ENCODE peak calls at places on chromosomes 3 and 15, in seven cellular contexts. F is CD8-positive, alpha-beta T cell; W is psoas muscle; R is kidney; U is body of pancreas; C is neuronal stem cell; H is heart left ventricle. J is an unnamed sample. For H3K4me1, the result is how much of the 10 kb centered on the place peaks cover.

GRCh38 chr15:96362001-96362758 is 31.7 kb downstream of the NR2F2 start:
- DNase-seq in F (no peak), W (no peak), R (no peak), U (no peak), C (peak), H (no peak), J (no peak)

GRCh38 chr15:87348746-87349145 is 907.8 kb downstream of the NTRK3 start:
- DNase-seq in F (no peak), W (no peak), R (no peak), U (no peak), C (no peak), H (no peak), J (no peak)

GRCh38 chr3:42497009-42497731 is 5.3 kb upstream of the VIPR1 start:
- DNase-seq in F (no peak), W (no peak), R (no peak), U (peak), C (peak), H (peak), J (no peak)

GRCh38 chr3:24048843-24049242 is 103.8 kb downstream of the NR1D2 start:
- DNase-seq in F (no peak), W (no peak), R (no peak), U (no peak), C (no peak), H (no peak), J (no peak)

GRCh38 chr15:76147906-76148553 is 88.2 kb downstream of the TMEM266 start:
- DNase-seq in F (peak), W (peak), R (peak), U (peak), C (peak), H (peak), J (peak)

GRCh38 chr15:78440375-78441373 is 2.7 kb downstream of the IREB2 start:
- DNase-seq in F (no peak), W (no peak), R (no peak), U (no peak), C (no peak), H (no peak), J (no peak)

GRCh38 chr15:60009124-60009523 is 5.0 kb downstream of the FOXB1 start:
- DNase-seq in F (no peak), W (no peak), R (no peak), U (no peak), C (no peak), H (no peak), J (no peak)

GRCh38 chr3:45035441-45036301 is 9.6 kb downstream of the CLEC3B start:
- DNase-seq in F (no peak), W (peak), R (peak), U (no peak), C (no peak), H (no peak), J (no peak)

GRCh38 chr15:79952329-79952728 is 18.7 kb downstream of the BCL2A1 start:
- DNase-seq in F (no peak), W (no peak), R (no peak), U (no peak), C (no peak), H (no peak), J (no peak)

GRCh38 chr3:60645801-60646200 is 605.5 kb downstream of the FHIT start:
- DNase-seq in F (no peak), W (no peak), R (no peak), U (no peak), C (no peak), H (no peak), J (no peak)

GRCh38 chr3:159994182-159994581 is 5.5 kb downstream of the IL12A start:
- DNase-seq in F (no peak), W (no peak), R (no peak), U (no peak), C (no peak), H (no peak), J (no peak)

GRCh38 chr15:100642217-100642949 is 40.0 kb downstream of the ASB7 start:
- DNase-seq in F (no peak), W (no peak), R (no peak), U (no peak), C (no peak), H (no peak), J (no peak)

GRCh38 chr15:88049509-88049908 is 207.0 kb downstream of the NTRK3 start:
- DNase-seq in F (no peak), W (no peak), R (no peak), U (no peak), C (no peak), H (no peak), J (no peak)

GRCh38 chr3:175187586-175187985 is 328.5 kb downstream of the NAALADL2 start:
- DNase-seq in F (no peak), W (no peak), R (no peak), U (no peak), C (no peak), H (no peak), J (no peak)

GRCh38 chr3:123741058-123741511 is 143.0 kb downstream of the MYLK start:
- DNase-seq in F (no peak), W (no peak), R (no peak), U (no peak), C (no peak), H (no peak), J (no peak)

GRCh38 chr15:25787855-25788521 is 75.1 kb downstream of the ATP10A start:
- DNase-seq in F (no peak), W (no peak), R (peak), U (no peak), C (no peak), H (no peak), J (no peak)

GRCh38 chr3:45524605-45525004 is 69.9 kb upstream of the LIMD1 start:
- DNase-seq in F (no peak), W (no peak), R (no peak), U (no peak), C (no peak), H (no peak), J (no peak)

GRCh38 chr15:28901987-28902745 is 16.4 kb downstream of the APBA2 start:
- DNase-seq in F (no peak), W (no peak), R (no peak), U (no peak), C (no peak), H (no peak), J (no peak)

GRCh38 chr3:96354742-96355141 is 459.7 kb upstream of the EPHA6 start:
- DNase-seq in F (no peak), W (no peak), R (no peak), U (no peak), C (no peak), H (no peak), J (no peak)

GRCh38 chr3:111173906-111174305 is 102.3 kb downstream of the NECTIN3 start:
- DNase-seq in F (no peak), W (no peak), R (no peak), U (no peak), C (no peak), H (no peak), J (no peak)

GRCh38 chr15:24954783-24955548 is at the start of the genes SNRPN and SNURF:
- DNase-seq in F (peak), W (peak), R (peak), U (peak), C (peak), H (peak), J (peak)

GRCh38 chr15:69958494-69959134 is 139.1 kb downstream of the TLE3 start:
- DNase-seq in F (no peak), W (no peak), R (no peak), U (no peak), C (no peak), H (no peak), J (no peak)

GRCh38 chr3:154135511-154136173 is 14.5 kb downstream of the ARHGEF26 start:
- DNase-seq in F (no peak), W (no peak), R (no peak), U (peak), C (no peak), H (no peak), J (no peak)

GRCh38 chr15:60399931-60400330 is 2.1 kb upstream of the ANXA2 start:
- DNase-seq in F (no peak), W (no peak), R (no peak), U (no peak), C (no peak), H (no peak), J (no peak)

GRCh38 chr15:89442671-89443307 is 53.6 kb downstream of the RHCG start:
- DNase-seq in F (no peak), W (peak), R (no peak), U (peak), C (peak), H (no peak), J (no peak)

GRCh38 chr3:38084019-38084968 is 45.3 kb downstream of the DLEC1 start:
- DNase-seq in F (no peak), W (no peak), R (no peak), U (peak), C (no peak), H (no peak), J (no peak)

DNA sequence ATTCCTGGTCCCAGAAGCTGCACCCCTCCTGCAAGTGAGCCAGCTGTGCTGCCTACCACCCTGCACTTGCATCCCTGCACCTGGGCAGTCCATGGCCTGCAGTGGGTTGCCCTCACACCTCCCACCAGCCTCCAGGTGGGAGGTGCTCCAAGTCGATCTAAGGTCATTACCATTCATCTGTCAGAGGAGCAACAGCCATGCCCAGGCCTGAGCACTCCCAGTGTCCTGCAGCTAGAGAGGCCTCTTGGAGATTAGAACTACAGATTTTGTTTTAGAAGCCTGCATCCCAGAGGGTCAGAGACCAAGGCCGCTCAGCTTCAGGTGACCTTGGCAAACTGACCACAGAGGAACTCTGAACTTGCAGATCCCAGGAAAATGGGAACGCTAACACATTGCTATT is 9.0 kb upstream of the ZXDC start:
- DNase-seq in F (no peak), W (peak), R (peak), U (no peak), C (no peak), H (no peak), J (no peak)
- H3K27ac ChIP-seq in F (no peak), W (peak), R (no peak), U (no peak), C (no peak), H (no peak), J (no peak)

DNA sequence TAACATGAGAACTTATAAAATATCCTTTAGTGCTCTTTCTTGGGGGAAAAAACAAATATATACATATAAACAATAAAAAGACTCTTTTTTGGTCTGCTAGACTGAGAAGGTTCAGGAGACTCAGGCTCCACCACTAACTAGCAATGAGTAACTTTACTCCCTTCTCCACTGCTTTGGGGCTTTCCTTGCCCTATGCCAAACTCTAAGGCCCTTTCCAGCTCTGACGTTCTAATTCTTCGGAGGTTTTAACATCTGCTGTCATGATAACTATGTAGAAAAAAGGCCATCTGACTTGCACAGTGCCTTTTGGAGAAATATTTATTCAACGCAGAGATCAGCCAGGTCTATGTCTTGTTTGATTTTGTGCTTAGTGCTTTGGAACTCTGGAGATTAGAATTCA is 156.2 kb downstream of the TMCO5A start:
- DNase-seq in F (no peak), W (no peak), R (no peak), U (no peak), C (no peak), H (no peak), J (no peak)
- H3K4me3 ChIP-seq in F (no peak), W (no peak), R (no peak), U (no peak), C (no peak), H (no peak), J (no peak)

GRCh38 chr15:41932511-41932910 is 38.7 kb upstream of the SPTBN5 start:
- DNase-seq in F (no peak), W (no peak), R (no peak), U (no peak), C (no peak), H (no peak), J (no peak)
- H3K4me1 ChIP-seq in F (under half), W (half or more), R (under half), U (half or more), C (under half), H (half or more), J (under half)

GRCh38 chr15:38564557-38565286 is at the start of gene RASGRP1:
- DNase-seq in F (peak), W (peak), R (peak), U (peak), C (peak), H (peak), J (peak)
- H3K27ac ChIP-seq in F (peak), W (no peak), R (peak), U (peak), C (no peak), H (no peak), J (no peak)

GRCh38 chr15:92395176-92395521 is 1.5 kb downstream of the ST8SIA2 start:
- DNase-seq in F (no peak), W (no peak), R (no peak), U (no peak), C (no peak), H (no peak), J (no peak)
- H3K4me3 ChIP-seq in F (no peak), W (peak), R (no peak), U (no peak), C (peak), H (peak), J (no peak)

GRCh38 chr15:71279757-71280141 is 164.5 kb downstream of the THSD4 start:
- DNase-seq in F (no peak), W (no peak), R (no peak), U (peak), C (no peak), H (no peak), J (no peak)
- H3K4me1 ChIP-seq in F (under half), W (under half), R (under half), U (under half), C (under half), H (under half), J (under half)

GRCh38 chr15:48603922-48604321 is 41.6 kb downstream of the FBN1 start:
- DNase-seq in F (no peak), W (no peak), R (no peak), U (no peak), C (no peak), H (no peak), J (no peak)
- H3K27ac ChIP-seq in F (no peak), W (no peak), R (no peak), U (no peak), C (no peak), H (peak), J (peak)

GRCh38 chr3:136196401-136197158 is 445 bp upstream of the MSL2 start:
- DNase-seq in F (peak), W (peak), R (peak), U (peak), C (peak), H (peak), J (peak)

GRCh38 chr3:136194409-136195257 is 1.5 kb downstream of the MSL2 start:
- DNase-seq in F (peak), W (no peak), R (no peak), U (peak), C (peak), H (peak), J (peak)

GRCh38 chr3:136195258-136196063 is 674 bp downstream of the MSL2 start:
- DNase-seq in F (peak), W (peak), R (peak), U (peak), C (peak), H (peak), J (peak)

GRCh38 chr3:136197159-136197715 is 1.1 kb upstream of the MSL2 start:
- DNase-seq in F (no peak), W (no peak), R (no peak), U (no peak), C (no peak), H (no peak), J (no peak)

DNA sequence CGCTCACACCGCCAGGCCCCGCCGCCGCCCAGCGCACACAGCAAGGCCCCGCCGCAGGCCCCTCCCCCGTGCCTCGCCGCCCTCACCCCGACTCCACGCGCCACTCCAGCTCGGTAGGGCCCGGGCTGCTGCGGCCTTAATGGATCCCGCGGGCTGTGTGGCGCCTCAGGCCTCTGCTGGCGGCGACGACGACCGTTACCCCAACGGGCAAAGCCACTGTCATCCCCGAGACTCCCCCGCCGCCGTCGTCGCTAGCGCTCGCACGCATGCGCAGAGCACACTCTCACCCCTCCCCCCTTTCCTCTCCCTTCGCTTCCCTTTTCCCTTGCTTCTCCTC is at the start of gene MSL2:
- DNase-seq in F (no peak), W (no peak), R (no peak), U (no peak), C (no peak), H (no peak), J (no peak)
- H3K4me3 ChIP-seq in F (peak), W (peak), R (peak), U (peak), C (peak), H (peak), J (peak)

GRCh38 chr15:74791007-74791406 is 9.1 kb downstream of the CSK start:
- DNase-seq in F (no peak), W (no peak), R (no peak), U (no peak), C (no peak), H (no peak), J (no peak)
- H3K4me1 ChIP-seq in F (half or more), W (half or more), R (half or more), U (under half), C (under half), H (half or more), J (under half)

J was measured in ascending aorta.